ENCODE peak calls at places on chromosomes 16 and 17, in nine cellular contexts. F, E, N, A, K, O, R, X and V are unnamed samples.

GRCh38 chr16:67248401-67249177 is at the start of gene SLC9A5:
- DNase-seq in O (no peak), F (no peak), X (no peak), R (no peak), E (no peak), N (peak; percentile 77), A (peak; percentile 23), K (peak; percentile 58), V (no peak)

GRCh38 chr16:19245326-19245925 is 40.1 kb upstream of the CLEC19A start:
- DNase-seq in N (no peak), X (no peak), F (no peak), R (no peak), A (no peak), O (no peak), E (no peak), K (no peak), V (no peak)

GRCh38 chr16:64455275-64455674 is 666.6 kb downstream of the CDH11 start:
- DNase-seq in X (no peak), F (no peak), K (no peak), O (no peak), E (no peak), N (no peak), A (no peak), R (peak; percentile 76), V (no peak)

GRCh38 chr17:34045990-34046389 is 209.1 kb upstream of the CCL2 start:
- DNase-seq in A (no peak), F (no peak), K (no peak), N (no peak), E (no peak), O (no peak), R (no peak), X (no peak), V (no peak)

GRCh38 chr17:57803026-57803425 is 46.8 kb downstream of the MRPS23 start:
- DNase-seq in A (no peak), K (no peak), X (no peak), E (no peak), O (no peak), N (no peak), F (no peak), R (no peak), V (no peak)

GRCh38 chr16:69566437-69567030 is 768 bp downstream of the NFAT5 start:
- DNase-seq in R (peak; percentile 67), E (no peak), K (peak; percentile 66), A (peak; percentile 50), X (no peak), F (no peak), O (no peak), N (peak; percentile 82), V (no peak)

GRCh38 chr16:48330133-48330846 is 54.9 kb downstream of the SIAH1 start:
- DNase-seq in K (no peak), R (peak; percentile 26), X (no peak), O (no peak), A (no peak), N (no peak), E (no peak), F (no peak), V (no peak)

GRCh38 chr17:9206989-9207317 is 185.6 kb downstream of the NTN1 start:
- DNase-seq in R (no peak), E (no peak), F (no peak), N (no peak), O (no peak), K (no peak), A (no peak), X (no peak), V (no peak)

GRCh38 chr17:83037084-83037950 is 42.1 kb upstream of the METRNL start:
- DNase-seq in O (no peak), N (no peak), K (no peak), E (no peak), A (no peak), R (no peak), X (no peak), F (no peak), V (no peak)

GRCh38 chr16:22229881-22230280 is 23.8 kb downstream of the EEF2K start:
- DNase-seq in X (no peak), N (no peak), K (peak; percentile 77), F (no peak), A (no peak), R (no peak), E (no peak), O (no peak), V (no peak)

GRCh38 chr16:88453621-88454314 is 688 bp downstream of the ZFPM1 start:
- DNase-seq in N (no peak), X (no peak), R (no peak), F (no peak), O (peak; percentile 35), E (no peak), K (peak; percentile 59), A (peak; percentile 26), V (no peak)

GRCh38 chr17:33328129-33328528 is 35.0 kb upstream of the ASIC2 start:
- DNase-seq in E (no peak), K (peak; percentile 49), F (no peak), A (peak; percentile 3), R (no peak), O (no peak), N (no peak), X (no peak), V (no peak)

GRCh38 chr17:59436900-59437299 is 105.4 kb downstream of the YPEL2 start:
- DNase-seq in R (no peak), X (no peak), A (no peak), N (no peak), K (no peak), E (no peak), F (no peak), O (no peak), V (no peak)

GRCh38 chr17:5122586-5123342 is 6.9 kb downstream of the USP6 start:
- DNase-seq in E (no peak), N (peak; percentile 43), A (no peak), O (no peak), F (no peak), R (no peak), K (peak; percentile 34), X (no peak), V (no peak)

GRCh38 chr17:64728041-64728695 is 66.1 kb upstream of the SMURF2 start:
- DNase-seq in E (no peak), X (no peak), R (no peak), N (no peak), A (no peak), F (no peak), O (no peak), K (no peak), V (no peak)

GRCh38 chr16:10584956-10585561 is 4.7 kb upstream of the EMP2 start:
- DNase-seq in E (no peak), K (no peak), F (no peak), A (no peak), O (no peak), R (peak; percentile 64), N (no peak), X (no peak), V (no peak)

GRCh38 chr17:27559996-27560481 is 70.9 kb upstream of the LGALS9 start:
- DNase-seq in A (no peak), O (no peak), R (peak; percentile 97), E (peak; percentile 74), K (peak; percentile 69), F (no peak), X (peak; percentile 10), N (no peak), V (no peak)

GRCh38 chr16:21950782-21951521 is 2.2 kb upstream of the UQCRC2 start:
- DNase-seq in F (no peak), N (peak; percentile 17), A (peak; percentile 15), R (peak; percentile 55), K (peak; percentile 12), E (no peak), O (no peak), X (no peak), V (peak; percentile 12)

GRCh38 chr17:78541488-78542237 is 35.5 kb downstream of the DNAH17 start:
- DNase-seq in O (no peak), R (no peak), A (peak; percentile 69), F (no peak), K (no peak), X (no peak), E (no peak), N (no peak), V (no peak)

GRCh38 chr17:42918902-42919521 is 18.4 kb downstream of the G6PC1 start:
- DNase-seq in E (no peak), F (no peak), O (no peak), X (no peak), A (no peak), R (no peak), K (no peak), N (no peak), V (no peak)

GRCh38 chr17:67585077-67585602 is 132.6 kb upstream of the NOL11 start:
- DNase-seq in R (no peak), N (no peak), E (no peak), X (no peak), K (no peak), O (no peak), A (peak; percentile 32), F (no peak), V (no peak)

GRCh38 chr17:10512856-10513255 is 5.5 kb downstream of the MYH1 start:
- DNase-seq in O (no peak), R (no peak), K (no peak), N (no peak), A (no peak), E (no peak), X (no peak), F (no peak), V (no peak)

GRCh38 chr17:145671-146541 is 8.5 kb downstream of the SCGB1C2 start:
- DNase-seq in F (no peak), X (no peak), E (no peak), N (no peak), K (no peak), A (no peak), O (no peak), R (no peak), V (no peak)

GRCh38 chr17:64343833-64344637 is 46.6 kb downstream of the PECAM1 start:
- DNase-seq in X (peak; percentile 40), E (peak; percentile 48), K (no peak), A (peak; percentile 80), R (peak; percentile 76), N (no peak), F (no peak), O (no peak), V (no peak)

GRCh38 chr16:57802635-57803412 is 533 bp upstream of the KIFC3 start:
- DNase-seq in K (no peak), F (no peak), O (no peak), N (no peak), R (no peak), A (no peak), E (no peak), X (peak; percentile 78), V (no peak)

GRCh38 chr17:12634789-12635414 is 30.8 kb upstream of the MYOCD start:
- DNase-seq in F (no peak), K (peak; percentile 46), N (no peak), A (no peak), R (no peak), O (no peak), X (no peak), E (no peak), V (no peak)

GRCh38 chr17:55437165-55437605 is 15.6 kb upstream of the MMD start:
- DNase-seq in X (no peak), F (no peak), K (no peak), R (no peak), A (no peak), O (no peak), N (peak; percentile 69), E (no peak), V (no peak)

GRCh38 chr17:36592316-36592710 is 634 bp downstream of the DHRS11 start:
- DNase-seq in N (no peak), R (no peak), X (no peak), O (no peak), E (no peak), K (peak; percentile 23), A (peak; percentile 51), F (no peak), V (no peak)

GRCh38 chr17:45782889-45783592 is 1.1 kb upstream of the CRHR1 start:
- DNase-seq in N (peak; percentile 50), R (no peak), X (no peak), K (peak; percentile 65), F (no peak), E (no peak), O (peak; percentile 37), A (no peak), V (no peak)

GRCh38 chr16:65763640-65764305 is 602.7 kb upstream of the CDH5 start:
- DNase-seq in O (no peak), N (no peak), R (no peak), X (no peak), K (no peak), E (no peak), A (no peak), F (no peak), V (no peak)

GRCh38 chr17:65813306-65813705 is 251.9 kb upstream of the AXIN2 start:
- DNase-seq in F (no peak), E (no peak), O (no peak), X (no peak), R (peak; percentile 10), K (no peak), A (no peak), N (no peak), V (no peak)